ENCODE peak calls at places on chromosome 12, in five cellular contexts. F, A, V, I and Y are unnamed samples. For H3K9me3, the result is how much of the 10 kb centered on the place peaks cover.

GRCh38 chr12:78795934-78796445 is 68.6 kb upstream of the SYT1 start:
- DNase-seq in F (no peak), A (no peak), V (no peak), I (no peak), Y (no peak)

GRCh38 chr12:25377475-25378179 is 126.9 kb upstream of the KRAS start:
- DNase-seq in F (no peak), A (peak), V (no peak), I (no peak), Y (no peak)

GRCh38 chr12:109098142-109098652 is 800 bp downstream of the UNG start:
- DNase-seq in F (no peak), A (peak), V (no peak), I (peak), Y (peak)

GRCh38 chr12:76201758-76202157 is 117.3 kb upstream of the NAP1L1 start:
- DNase-seq in F (no peak), A (peak), V (peak), I (no peak), Y (no peak)

GRCh38 chr12:58386136-58386535 is 444.8 kb downstream of the ATP23 start:
- DNase-seq in F (no peak), A (no peak), V (no peak), I (no peak), Y (no peak)

GRCh38 chr12:65603428-65604351 is 220.6 kb upstream of the HMGA2 start:
- DNase-seq in F (peak), A (peak), V (peak), I (peak), Y (peak)

GRCh38 chr12:116759783-116760581 is 21.9 kb downstream of the RNFT2 start:
- DNase-seq in F (no peak), A (no peak), V (no peak), I (peak), Y (peak)

GRCh38 chr12:103698752-103699540 is 111.9 kb downstream of the STAB2 start:
- DNase-seq in F (no peak), A (no peak), V (no peak), I (no peak), Y (no peak)

GRCh38 chr12:98954506-98954905 is 309.4 kb downstream of the APAF1 start:
- DNase-seq in F (no peak), A (no peak), V (no peak), I (no peak), Y (no peak)

GRCh38 chr12:121784460-121784859 is 9.0 kb downstream of the RHOF start:
- DNase-seq in F (no peak), A (peak), V (no peak), I (no peak), Y (no peak)

GRCh38 chr12:66127695-66128094 is 2.9 kb downstream of the LLPH start:
- DNase-seq in F (no peak), A (peak), V (no peak), I (no peak), Y (no peak)

GRCh38 chr12:124928095-124928911 is 13.9 kb upstream of the UBC start:
- DNase-seq in F (peak), A (no peak), V (peak), I (peak), Y (peak)

GRCh38 chr12:26936559-26937442 is 980 bp downstream of the INTS13 start:
- DNase-seq in F (no peak), A (peak), V (peak), I (no peak), Y (no peak)

GRCh38 chr12:52494518-52494917 is 1.5 kb upstream of the KRT6A start:
- DNase-seq in F (peak), A (no peak), V (no peak), I (peak), Y (peak)

GRCh38 chr12:92973614-92974013 is 44.5 kb upstream of the EEA1 start:
- DNase-seq in F (no peak), A (peak), V (no peak), I (no peak), Y (no peak)

GRCh38 chr12:111194703-111195051 is 174.2 kb downstream of the PHETA1 start:
- DNase-seq in F (no peak), A (no peak), V (no peak), I (no peak), Y (no peak)

GRCh38 chr12:18849761-18850160 is 111.8 kb downstream of the CAPZA3 start:
- DNase-seq in F (no peak), A (no peak), V (no peak), I (no peak), Y (no peak)

GRCh38 chr12:124833693-124834122 is 30.0 kb downstream of the SCARB1 start:
- DNase-seq in F (peak), A (no peak), V (no peak), I (no peak), Y (peak)

DNA sequence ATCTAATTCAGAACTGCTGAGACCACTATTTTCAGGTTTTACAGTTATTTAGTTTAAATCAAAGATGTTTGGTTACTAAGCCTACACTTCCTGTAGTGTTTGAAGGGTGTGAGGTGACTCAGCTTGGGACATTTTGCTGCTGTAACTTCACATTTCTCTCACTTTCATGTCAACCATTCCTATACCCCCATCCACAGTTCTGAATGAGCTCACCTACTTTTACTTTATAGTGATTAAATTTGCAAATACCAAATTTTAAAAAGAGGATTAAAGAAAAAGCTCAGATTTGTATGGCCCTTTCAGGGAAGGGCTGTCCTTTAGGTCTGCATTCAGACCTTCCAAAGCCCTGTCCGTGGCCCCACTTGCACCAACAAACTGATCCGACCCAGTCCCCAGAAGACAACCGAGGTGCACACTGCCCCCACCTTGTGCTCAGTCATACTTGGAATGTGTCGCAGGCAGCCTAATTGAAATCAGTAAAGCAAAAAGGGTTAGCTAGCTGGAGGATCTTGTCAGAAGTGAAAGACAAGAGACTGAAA is 174.4 kb downstream of the MON2 start:
- DNase-seq in F (no peak), A (peak), V (no peak), I (no peak), Y (no peak)
- H3K4me3 ChIP-seq in F (no peak), A (no peak), V (no peak), I (no peak), Y (no peak)

GRCh38 chr12:5102261-5102789 is 58.6 kb downstream of the KCNA5 start:
- DNase-seq in F (no peak), A (peak), V (no peak), I (no peak), Y (no peak)
- H3K9me3 ChIP-seq in F (under half), A (under half), V (under half), I (under half), Y (under half)

GRCh38 chr12:87660987-87661769 is 368.0 kb downstream of the C12orf50 start:
- DNase-seq in F (no peak), A (no peak), V (no peak), I (no peak), Y (no peak)

GRCh38 chr12:87656311-87656710 is 372.9 kb downstream of the C12orf50 start:
- DNase-seq in F (no peak), A (no peak), V (no peak), I (no peak), Y (no peak)

GRCh38 chr12:87667378-87667777 is 361.8 kb downstream of the C12orf50 start:
- DNase-seq in F (no peak), A (peak), V (peak), I (no peak), Y (no peak)

GRCh38 chr12:87661770-87662402 is 367.3 kb downstream of the C12orf50 start:
- DNase-seq in F (no peak), A (peak), V (no peak), I (no peak), Y (no peak)
- H3K4me3 ChIP-seq in F (no peak), A (no peak), V (no peak), I (peak), Y (no peak)

DNA sequence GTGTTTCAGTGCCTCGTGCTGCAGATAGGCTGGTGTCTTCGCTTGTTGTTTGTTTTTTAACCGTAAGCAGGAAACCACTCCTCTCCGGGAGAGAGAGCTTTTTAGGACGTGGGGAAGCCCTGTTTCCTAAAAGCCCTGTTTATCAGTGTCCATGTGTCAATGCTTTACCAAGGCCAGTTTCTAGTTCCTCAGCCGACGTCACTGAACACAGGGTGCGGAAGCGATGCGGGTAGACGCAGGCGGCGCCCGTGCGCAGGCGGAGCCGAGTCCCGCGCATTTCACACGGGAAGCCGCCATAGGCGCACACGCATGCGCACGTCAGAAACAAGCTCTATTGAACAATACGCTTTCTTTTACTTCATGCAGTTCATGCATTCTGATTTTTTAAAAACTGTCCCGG is 79.8 kb downstream of the GLT1D1 start:
- DNase-seq in F (no peak), A (no peak), V (no peak), I (no peak), Y (no peak)
- H3K9me3 ChIP-seq in F (under half), A (under half), V (under half), I (under half), Y (under half)

GRCh38 chr12:54301428-54302045 is 722 bp upstream of the NFE2 start:
- DNase-seq in F (no peak), A (no peak), V (no peak), I (peak), Y (no peak)

GRCh38 chr12:54299515-54300266 is 1.1 kb downstream of the NFE2 start:
- DNase-seq in F (no peak), A (no peak), V (no peak), I (no peak), Y (no peak)

GRCh38 chr12:54300732-54301427 is at the start of gene NFE2:
- DNase-seq in F (no peak), A (peak), V (peak), I (no peak), Y (peak)

GRCh38 chr12:54298904-54299303 is 1.9 kb downstream of the NFE2 start:
- DNase-seq in F (no peak), A (no peak), V (no peak), I (no peak), Y (no peak)

GRCh38 chr12:54300267-54300731 is 516 bp downstream of the NFE2 start:
- DNase-seq in F (no peak), A (no peak), V (no peak), I (no peak), Y (no peak)
- H3K4me3 ChIP-seq in F (peak), A (no peak), V (no peak), I (peak), Y (no peak)